ENCODE peak calls at places on chromosomes 1 and 21, in seven cellular contexts. D, G, A, C, N, O and F are unnamed samples.

GRCh38 chr1:7371926-7372325 is 399.2 kb upstream of the VAMP3 start:
- DNase-seq in D (no peak), G (no peak), A (no peak), C (no peak), N (no peak), O (no peak), F (no peak)

GRCh38 chr1:172442404-172442803 is 1.5 kb downstream of the PIGC start:
- DNase-seq in D (no peak), G (peak), A (no peak), C (no peak), N (no peak), O (no peak), F (no peak)

GRCh38 chr1:31627930-31628421 is 10.5 kb downstream of the HCRTR1 start:
- DNase-seq in D (no peak), G (no peak), A (no peak), C (peak), N (no peak), O (no peak), F (no peak)

GRCh38 chr21:8990326-8991087 is 1530.9 kb upstream of the TPTE start:
- DNase-seq in D (peak), G (no peak), A (no peak), C (no peak), N (no peak), O (no peak), F (peak)

GRCh38 chr1:186923434-186923833 is 94.7 kb downstream of the PLA2G4A start:
- DNase-seq in D (no peak), G (no peak), A (no peak), C (no peak), N (no peak), O (no peak), F (no peak)

GRCh38 chr1:34547043-34547674 is 207.7 kb upstream of the GJB5 start:
- DNase-seq in D (peak), G (no peak), A (no peak), C (peak), N (peak), O (peak), F (no peak)

GRCh38 chr1:100483230-100483629 is 54.7 kb upstream of the GPR88 start:
- DNase-seq in D (no peak), G (no peak), A (no peak), C (no peak), N (no peak), O (no peak), F (no peak)

GRCh38 chr1:151968058-151968457 is 25.6 kb downstream of the S100A10 start:
- DNase-seq in D (peak), G (peak), A (no peak), C (no peak), N (no peak), O (no peak), F (no peak)

GRCh38 chr1:205563927-205564441 is 59.5 kb downstream of the CDK18 start:
- DNase-seq in D (no peak), G (no peak), A (no peak), C (no peak), N (no peak), O (no peak), F (no peak)

GRCh38 chr1:163267962-163268361 is 53.8 kb upstream of the NUF2 start:
- DNase-seq in D (no peak), G (no peak), A (no peak), C (no peak), N (no peak), O (no peak), F (no peak)

GRCh38 chr1:15526021-15526489 is 593 bp upstream of the DNAJC16 start:
- DNase-seq in D (no peak), G (no peak), A (no peak), C (no peak), N (no peak), O (no peak), F (no peak)

GRCh38 chr1:222243902-222244301 is 304.0 kb downstream of the HHIPL2 start:
- DNase-seq in D (no peak), G (no peak), A (no peak), C (no peak), N (no peak), O (peak), F (no peak)

GRCh38 chr1:232344791-232345399 is 285.0 kb downstream of the SIPA1L2 start:
- DNase-seq in D (no peak), G (no peak), A (no peak), C (no peak), N (no peak), O (no peak), F (no peak)

GRCh38 chr1:2865571-2866414 is 64.3 kb upstream of the TTC34 start:
- DNase-seq in D (no peak), G (no peak), A (no peak), C (no peak), N (no peak), O (no peak), F (no peak)

GRCh38 chr1:37282763-37283162 is 191.6 kb upstream of the ZC3H12A start:
- DNase-seq in D (no peak), G (no peak), A (no peak), C (no peak), N (no peak), O (no peak), F (no peak)

GRCh38 chr1:73998348-73998959 is 199.5 kb downstream of the LRRIQ3 start:
- DNase-seq in D (peak), G (no peak), A (peak), C (peak), N (no peak), O (peak), F (peak)

GRCh38 chr1:26719205-26719604 is 23.4 kb downstream of the ARID1A start:
- DNase-seq in D (no peak), G (no peak), A (no peak), C (no peak), N (no peak), O (no peak), F (no peak)

GRCh38 chr21:45571641-45572040 is 29.4 kb upstream of the SLC19A1 start:
- DNase-seq in D (no peak), G (no peak), A (no peak), C (peak), N (no peak), O (no peak), F (no peak)

GRCh38 chr1:111199881-111200801 is at the start of gene DENND2D:
- DNase-seq in D (no peak), G (no peak), A (peak), C (no peak), N (no peak), O (no peak), F (no peak)

GRCh38 chr21:38660333-38661295 is 145.1 kb upstream of the ETS2 start:
- DNase-seq in D (no peak), G (no peak), A (no peak), C (peak), N (no peak), O (no peak), F (no peak)

GRCh38 chr1:161228032-161228431 is 2.2 kb downstream of the TOMM40L start:
- DNase-seq in D (no peak), G (no peak), A (no peak), C (no peak), N (no peak), O (no peak), F (no peak)
- H3K4me3 ChIP-seq in D (no peak), G (no peak), A (peak), C (no peak), N (no peak), O (no peak), F (no peak)

GRCh38 chr1:93051961-93052360 is 27.1 kb upstream of the MTF2 start:
- DNase-seq in D (no peak), G (peak), A (no peak), C (no peak), N (no peak), O (no peak), F (no peak)

GRCh38 chr1:93056649-93057048 is 22.4 kb upstream of the MTF2 start:
- DNase-seq in D (no peak), G (no peak), A (no peak), C (no peak), N (no peak), O (no peak), F (no peak)

GRCh38 chr1:93061895-93062792 is 16.9 kb upstream of the MTF2 start:
- DNase-seq in D (peak), G (peak), A (no peak), C (peak), N (no peak), O (peak), F (no peak)

DNA sequence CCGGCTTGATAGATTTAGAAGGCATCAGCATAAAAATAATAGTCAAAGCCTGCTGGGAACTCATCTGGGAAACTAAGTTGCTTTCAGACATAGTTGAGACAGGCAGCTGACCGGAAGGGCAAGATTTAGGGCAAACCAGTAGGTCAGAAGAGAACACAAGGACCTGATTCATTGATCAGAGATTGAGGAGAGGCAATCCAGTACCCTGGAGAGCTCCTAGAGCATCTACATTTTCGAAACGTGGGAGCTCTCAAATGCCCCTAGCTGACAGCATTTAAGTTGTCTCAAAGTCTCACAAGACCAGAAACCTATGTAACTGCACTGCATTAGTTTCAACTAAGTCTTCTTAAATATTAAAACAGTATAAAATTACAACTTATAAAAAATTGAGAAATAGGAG is 22.9 kb upstream of the MTF2 start:
- DNase-seq in D (peak), G (peak), A (no peak), C (no peak), N (peak), O (no peak), F (no peak)
- TF ChIP-seq SIN3A in D (no peak), G (no peak), A (no peak), C (no peak), N (peak), O (no peak), F (no peak)

GRCh38 chr21:42668620-42669019 is 15.2 kb downstream of the PDE9A start:
- DNase-seq in D (no peak), G (no peak), A (no peak), C (no peak), N (no peak), O (no peak), F (no peak)

GRCh38 chr21:42671778-42672593 is 18.6 kb downstream of the PDE9A start:
- DNase-seq in D (peak), G (no peak), A (no peak), C (no peak), N (no peak), O (no peak), F (no peak)

GRCh38 chr21:42669069-42669468 is 15.6 kb downstream of the PDE9A start:
- DNase-seq in D (peak), G (no peak), A (no peak), C (no peak), N (no peak), O (no peak), F (no peak)

GRCh38 chr21:42670884-42671283 is 17.5 kb downstream of the PDE9A start:
- DNase-seq in D (no peak), G (no peak), A (no peak), C (no peak), N (no peak), O (no peak), F (no peak)

DNA sequence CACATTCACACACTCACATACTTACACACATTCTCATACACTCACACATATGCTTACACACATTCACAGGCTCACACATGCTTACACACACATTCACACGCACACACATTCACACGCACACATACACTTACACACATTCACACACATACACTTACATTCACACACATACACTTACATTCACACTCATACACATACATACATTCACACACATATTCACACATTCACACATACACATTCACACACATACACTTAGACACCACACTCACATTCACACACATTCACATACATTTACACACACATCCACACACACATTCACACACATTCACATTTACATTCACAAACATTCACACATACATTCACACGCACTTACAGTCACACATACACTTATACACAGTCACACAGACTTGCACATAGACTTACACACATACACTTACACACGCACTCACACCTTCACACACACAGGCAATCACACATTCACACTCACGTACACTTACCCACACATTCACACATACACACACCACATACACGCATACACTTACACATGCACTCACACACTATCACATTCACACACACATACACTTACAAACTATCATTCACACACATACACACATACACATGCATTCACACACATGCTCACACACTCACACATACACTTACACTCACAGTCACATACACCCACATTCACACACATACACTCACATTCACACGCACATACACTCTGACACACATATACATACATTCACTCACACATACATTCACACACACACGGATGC is 16.8 kb downstream of the PDE9A start:
- DNase-seq in D (no peak), G (no peak), A (no peak), C (no peak), N (no peak), O (no peak), F (no peak)
- H3K4me3 ChIP-seq in D (no peak), G (no peak), A (no peak), C (no peak), N (no peak), O (no peak), F (no peak)

DNA sequence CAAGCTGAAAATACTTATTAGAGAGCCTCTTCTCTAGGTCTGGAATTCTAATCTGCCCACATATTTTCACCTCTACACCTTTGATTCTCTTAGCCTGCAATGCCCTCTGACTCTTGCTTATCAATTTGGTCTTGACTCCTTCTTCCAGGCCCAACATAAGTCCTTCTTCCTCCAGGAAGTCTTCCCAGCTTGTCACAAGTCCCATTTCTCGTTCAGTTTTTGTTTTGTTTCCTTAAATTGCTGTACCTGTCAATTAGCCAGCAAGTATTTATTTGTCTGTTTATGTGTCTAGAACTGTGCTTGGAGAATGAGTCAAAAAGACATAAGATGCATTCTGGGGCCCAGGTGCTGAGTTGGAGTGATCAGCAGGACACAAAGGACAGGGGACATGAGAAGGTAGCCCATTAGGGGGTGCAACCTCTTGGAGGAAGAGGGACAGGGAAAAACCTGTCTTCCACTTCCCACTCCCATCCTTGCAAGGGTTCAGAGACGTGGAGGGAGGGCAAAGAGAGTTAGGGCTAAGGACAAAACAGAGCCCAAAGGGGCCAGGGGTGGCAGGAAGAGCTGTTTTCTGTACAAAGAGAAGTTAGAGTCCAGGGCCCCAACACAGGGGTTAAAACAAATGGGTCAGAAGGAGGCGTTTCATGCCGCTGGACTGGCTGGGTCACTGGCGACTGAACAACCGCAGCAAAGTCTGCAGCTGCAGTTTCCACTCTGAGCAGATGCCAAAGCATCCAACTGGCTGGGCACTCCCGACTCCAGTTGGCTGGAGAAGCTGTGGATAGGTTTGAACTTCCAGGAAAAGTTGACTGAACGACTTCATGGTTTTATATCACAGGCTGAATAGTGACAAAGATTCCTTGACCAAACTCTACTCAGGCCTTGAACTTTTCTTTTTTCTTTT is 10.7 kb upstream of the CNR2 start:
- DNase-seq in D (no peak), G (no peak), A (no peak), C (no peak), N (no peak), O (no peak), F (no peak)
- TF ChIP-seq SIN3A in D (no peak), G (no peak), A (no peak), C (no peak), N (no peak), O (no peak), F (no peak)